ENCODE peak calls at places on chromosomes 1 and 21, in five cellular contexts. L is PC-3, K is GM23248, M is GM23338, T is MM.1S. N is an unnamed sample.

GRCh38 chr1:15799004-15799867 is 8.2 kb downstream of the UQCRHL start:
- DNase-seq in L (peak; percentile 96), K (peak; percentile 98), M (peak; percentile 37), T (no peak), N (peak; percentile 95)

GRCh38 chr1:20485527-20486456 is at the start of gene CAMK2N1:
- DNase-seq in L (peak; percentile 73), K (peak; percentile 87), M (peak; percentile 78), T (no peak), N (peak; percentile 69)

GRCh38 chr1:224506141-224506814 is 71.7 kb upstream of the WDR26 start:
- DNase-seq in L (no peak), K (peak; percentile 87), M (no peak), T (no peak), N (no peak)

GRCh38 chr1:64194168-64195088 is 9.0 kb upstream of the UBE2U start:
- DNase-seq in L (no peak), K (no peak), M (no peak), T (no peak), N (no peak)

GRCh38 chr1:185360714-185361113 is 43.7 kb upstream of the IVNS1ABP start:
- DNase-seq in L (peak; percentile 37), K (peak; percentile 43), M (no peak), T (no peak), N (no peak)

GRCh38 chr1:229033480-229033879 is 237.4 kb upstream of the RAB4A start:
- DNase-seq in L (no peak), K (no peak), M (no peak), T (no peak), N (no peak)

GRCh38 chr21:46636550-46637289 is 1.2 kb downstream of the PRMT2 start:
- DNase-seq in L (peak; percentile 2), K (no peak), M (no peak), T (no peak), N (no peak)

GRCh38 chr21:45033791-45034555 is 40.4 kb upstream of the ADARB1 start:
- DNase-seq in L (no peak), K (peak; percentile 76), M (no peak), T (no peak), N (no peak)

GRCh38 chr1:27544818-27545612 is 55.0 kb upstream of the WASF2 start:
- DNase-seq in L (no peak), K (peak; percentile 90), M (no peak), T (no peak), N (no peak)

GRCh38 chr1:70112838-70113237 is 92.5 kb downstream of the LRRC40 start:
- DNase-seq in L (no peak), K (no peak), M (peak; percentile 44), T (no peak), N (no peak)

GRCh38 chr1:170578356-170578755 is 46.4 kb downstream of the GORAB start:
- DNase-seq in L (peak; percentile 44), K (peak; percentile 38), M (no peak), T (no peak), N (no peak)

GRCh38 chr1:15684042-15684461 is at the start of gene PLEKHM2:
- DNase-seq in L (peak; percentile 49), K (peak; percentile 79), M (peak; percentile 57), T (peak; percentile 43), N (peak; percentile 14)

GRCh38 chr1:116465477-116465844 is 92.4 kb downstream of the ATP1A1 start:
- DNase-seq in L (no peak), K (no peak), M (no peak), T (no peak), N (no peak)

GRCh38 chr1:41758904-41759548 is 159.7 kb downstream of the HIVEP3 start:
- DNase-seq in L (peak; percentile 62), K (peak; percentile 92), M (no peak), T (no peak), N (no peak)

GRCh38 chr1:41662061-41662655 is 177.7 kb upstream of the EDN2 start:
- DNase-seq in L (peak; percentile 60), K (peak; percentile 90), M (peak; percentile 64), T (peak; percentile 37), N (no peak)

DNA sequence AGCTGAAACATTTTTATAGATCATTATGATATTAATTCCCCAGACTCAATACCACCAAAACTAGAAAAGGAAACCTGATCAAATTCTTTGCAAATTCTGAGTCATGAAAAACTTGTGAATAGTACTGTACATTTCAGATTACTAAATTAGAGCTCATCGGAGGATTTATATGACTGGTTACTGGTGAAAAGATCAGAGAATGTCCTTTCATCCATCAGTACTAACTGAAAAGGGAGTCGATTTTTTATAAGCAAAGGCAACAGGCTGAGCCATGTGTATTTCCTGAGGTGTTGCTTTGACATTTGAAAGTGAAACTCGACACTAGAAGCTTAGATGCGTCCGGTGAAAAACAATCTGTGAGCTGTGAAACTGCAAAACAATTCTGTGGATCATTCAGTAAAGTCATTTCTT is 155.7 kb downstream of the TNFSF18 start:
- DNase-seq in L (peak; percentile 54), K (no peak), M (peak; percentile 14), T (peak; percentile 94), N (no peak)
- H3K4me1 ChIP-seq in L (peaks cover 39% of the 10 kb centered on the region), K (peaks cover 30% of the 10 kb centered on the region), M (no peaks in the 10 kb centered on the region), T (peaks cover 19% of the 10 kb centered on the region), N (peaks cover 45% of the 10 kb centered on the region)

DNA sequence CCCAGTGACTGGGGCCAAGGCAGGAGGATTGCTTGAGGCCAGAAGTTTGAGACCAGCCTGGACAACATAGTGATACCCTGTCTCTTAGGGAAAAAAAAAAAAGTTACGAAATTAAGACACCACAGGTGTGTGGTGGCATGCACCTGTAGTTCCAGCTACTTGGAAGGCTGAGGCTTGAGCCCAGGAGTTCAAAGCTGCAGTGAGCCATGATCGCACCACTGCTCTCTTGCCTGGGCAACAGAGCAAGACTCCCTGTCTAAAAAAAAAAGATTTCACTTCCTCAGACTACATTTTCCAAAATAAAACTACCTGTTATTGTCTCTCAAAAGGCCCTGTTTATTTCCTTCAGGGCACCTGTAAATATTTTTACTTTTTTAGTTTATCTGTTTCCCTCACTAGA is 4.7 kb upstream of the STK40 start:
- DNase-seq in L (no peak), K (no peak), M (no peak), T (no peak), N (no peak)
- H3F3A ChIP-seq in L (peaks cover 6% of the 10 kb centered on the region), K (peaks cover 37% of the 10 kb centered on the region), M (peaks cover 12% of the 10 kb centered on the region), T (peaks cover 28% of the 10 kb centered on the region), N (peaks cover 30% of the 10 kb centered on the region)

GRCh38 chr1:32195531-32195930 is 4.9 kb upstream of the CCDC28B start:
- DNase-seq in L (no peak), K (no peak), M (no peak), T (no peak), N (no peak)

GRCh38 chr1:32187850-32188249 is 8.4 kb downstream of the TXLNA start:
- DNase-seq in L (no peak), K (no peak), M (no peak), T (no peak), N (no peak)

GRCh38 chr1:32194984-32195383 is 5.4 kb upstream of the CCDC28B start:
- DNase-seq in L (no peak), K (no peak), M (no peak), T (no peak), N (no peak)

GRCh38 chr1:32195972-32196823 is 4.2 kb upstream of the CCDC28B start:
- DNase-seq in L (no peak), K (peak; percentile 54), M (no peak), T (peak; percentile 72), N (peak; percentile 31)

GRCh38 chr1:32192220-32192948 is 8.0 kb upstream of the CCDC28B start:
- DNase-seq in L (no peak), K (no peak), M (no peak), T (no peak), N (no peak)
- H3K27ac ChIP-seq in L (no peak overlapping the region), K (no peak overlapping the region), M (no peak overlapping the region), T (no peak overlapping the region), N (no peak overlapping the region)

GRCh38 chr1:33436557-33437296 is 5.8 kb upstream of the PHC2 start:
- DNase-seq in L (no peak), K (no peak), M (no peak), T (no peak), N (no peak)

GRCh38 chr1:33438364-33439145 is 7.7 kb upstream of the PHC2 start:
- DNase-seq in L (no peak), K (no peak), M (no peak), T (no peak), N (no peak)

GRCh38 chr1:33442141-33442540 is 11.2 kb upstream of the PHC2 start:
- DNase-seq in L (peak; percentile 45), K (no peak), M (no peak), T (no peak), N (no peak)

GRCh38 chr1:33441088-33441745 is 10.3 kb upstream of the PHC2 start:
- DNase-seq in L (no peak), K (no peak), M (no peak), T (no peak), N (no peak)

GRCh38 chr1:33439662-33440061 is 8.8 kb upstream of the PHC2 start:
- DNase-seq in L (no peak), K (no peak), M (peak; percentile 19), T (no peak), N (no peak)
- H3K4me1 ChIP-seq in L (peaks cover 45% of the 10 kb centered on the region), K (peaks cover 24% of the 10 kb centered on the region), M (peaks cover 5% of the 10 kb centered on the region), T (no peaks in the 10 kb centered on the region), N (peaks cover 30% of the 10 kb centered on the region)

GRCh38 chr21:34884346-34884929 is 164.7 kb downstream of the RUNX1 start:
- DNase-seq in L (peak; percentile 38), K (no peak), M (no peak), T (no peak), N (no peak)
- H3F3A ChIP-seq in L (peaks cover 36% of the 10 kb centered on the region), K (peaks cover 71% of the 10 kb centered on the region), M (peaks cover 18% of the 10 kb centered on the region), T (peaks cover 35% of the 10 kb centered on the region), N (peaks cover 59% of the 10 kb centered on the region)

DNA sequence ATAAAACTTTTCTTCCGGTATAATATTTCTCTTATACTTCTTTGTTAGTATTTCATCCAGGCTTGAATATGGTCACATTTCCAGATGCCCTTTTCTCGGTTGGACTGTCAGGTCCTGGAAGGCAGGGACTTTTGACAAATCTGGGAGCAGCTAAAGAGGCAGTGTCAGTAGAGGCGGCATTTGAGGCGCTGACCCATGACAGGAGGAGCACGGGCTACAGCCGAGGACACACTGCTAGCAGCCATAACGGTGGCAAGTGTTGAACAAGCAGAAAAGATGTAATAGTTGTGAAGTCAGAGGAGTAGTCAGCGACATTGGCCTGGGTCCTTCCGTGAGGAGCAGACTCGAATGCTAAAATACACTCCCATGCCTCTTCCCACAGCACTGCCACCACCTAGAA is 14.5 kb upstream of the NRIP1 start:
- DNase-seq in L (no peak), K (no peak), M (no peak), T (no peak), N (no peak)
- H3K27ac ChIP-seq in L (no peak overlapping the region), K (no peak overlapping the region), M (no peak overlapping the region), T (no peak overlapping the region), N (no peak overlapping the region)

GRCh38 chr1:46284597-46285564 is 18.5 kb downstream of the LRRC41 start:
- DNase-seq in L (no peak), K (peak; percentile 53), M (no peak), T (no peak), N (peak; percentile 34)
- H3K4me1 ChIP-seq in L (peaks cover 22% of the 10 kb centered on the region), K (peaks cover 26% of the 10 kb centered on the region), M (peaks cover 5% of the 10 kb centered on the region), T (no peaks in the 10 kb centered on the region), N (peaks cover 12% of the 10 kb centered on the region)

GRCh38 chr1:117622726-117623125 is 16.9 kb downstream of the TENT5C start:
- DNase-seq in L (no peak), K (no peak), M (no peak), T (peak; percentile 60), N (no peak)
- H3F3A ChIP-seq in L (no peaks in the 10 kb centered on the region), K (no peaks in the 10 kb centered on the region), M (no peaks in the 10 kb centered on the region), T (peaks cover 99% of the 10 kb centered on the region), N (no peaks in the 10 kb centered on the region)